ENCODE peak calls at places on chromosomes 13 and 19, in eight cellular contexts. W, R, I, K, Z, J, C and H are unnamed samples.

GRCh38 chr13:30806784-30807183 is 71.4 kb downstream of the ALOX5AP start:
- DNase-seq in W (no peak), R (no peak), I (peak), K (peak), Z (no peak), J (no peak), C (no peak), H (peak)

GRCh38 chr19:19661675-19662251 is 1.7 kb downstream of the ATP13A1 start:
- DNase-seq in W (no peak), R (no peak), I (no peak), K (no peak), Z (peak), J (no peak), C (peak), H (no peak)

GRCh38 chr13:101916108-101916757 is 463.8 kb downstream of the ITGBL1 start:
- DNase-seq in W (no peak), R (no peak), I (peak), K (peak), Z (peak), J (no peak), C (no peak), H (no peak)

GRCh38 chr13:39263033-39263432 is 224.8 kb downstream of the NHLRC3 start:
- DNase-seq in W (peak), R (no peak), I (peak), K (peak), Z (peak), J (no peak), C (no peak), H (peak)

GRCh38 chr19:5128932-5129389 is 160.0 kb downstream of the KDM4B start:
- DNase-seq in W (no peak), R (no peak), I (peak), K (no peak), Z (no peak), J (no peak), C (no peak), H (peak)

GRCh38 chr19:42251572-42251990 is 3.3 kb downstream of the ERF start:
- DNase-seq in W (no peak), R (no peak), I (no peak), K (no peak), Z (no peak), J (no peak), C (peak), H (no peak)

GRCh38 chr13:111140562-111141105 is 25.5 kb downstream of the ARHGEF7 start:
- DNase-seq in W (no peak), R (no peak), I (no peak), K (no peak), Z (no peak), J (no peak), C (no peak), H (no peak)

GRCh38 chr19:48844472-48844871 is 8.2 kb upstream of the HSD17B14 start:
- DNase-seq in W (no peak), R (no peak), I (peak), K (peak), Z (peak), J (no peak), C (no peak), H (peak)

GRCh38 chr19:14954071-14954655 is 12.9 kb downstream of the OR7C2 start:
- DNase-seq in W (no peak), R (no peak), I (no peak), K (no peak), Z (no peak), J (no peak), C (no peak), H (no peak)

GRCh38 chr19:40612831-40613668 is 11.9 kb downstream of the LTBP4 start:
- DNase-seq in W (peak), R (no peak), I (no peak), K (peak), Z (peak), J (no peak), C (no peak), H (no peak)